ENCODE peak calls at places on chromosome 14, in six cellular contexts. Q is suprapubic skin; N is cortex of kidney; W is HFF-Myc; L is psoas muscle; Z is stimulated activated CD8-positive, alpha-beta memory T cell treated with anti-CD3 and anti-CD28 coated beads, Interleukin-7, amount 100 ng/mL, for 4 hours. Y is an unnamed sample.

GRCh38 chr14:104471114-104471513 is 108.5 kb upstream of the C14orf180 start:
- DNase-seq in Q (no peak), N (no peak), W (no peak), L (no peak), Z (no peak), Y (no peak)

GRCh38 chr14:32980887-32981501 is 42.3 kb downstream of the NPAS3 start:
- DNase-seq in Q (no peak), N (no peak), W (no peak), L (no peak), Z (no peak), Y (no peak)

GRCh38 chr14:35766700-35767082 is 42.4 kb downstream of the RALGAPA1 start:
- DNase-seq in Q (no peak), N (no peak), W (peak), L (no peak), Z (no peak), Y (no peak)

GRCh38 chr14:28767239-28767850 is 758 bp downstream of the FOXG1 start:
- DNase-seq in Q (no peak), N (no peak), W (no peak), L (no peak), Z (no peak), Y (no peak)

GRCh38 chr14:69316449-69317391 is 56.8 kb downstream of the GALNT16 start:
- DNase-seq in Q (peak), N (no peak), W (peak), L (peak), Z (no peak), Y (peak)

GRCh38 chr14:65732112-65732511 is 319.6 kb downstream of the FUT8 start:
- DNase-seq in Q (no peak), N (no peak), W (no peak), L (no peak), Z (no peak), Y (no peak)

GRCh38 chr14:91841065-91841464 is 26.3 kb downstream of the TC2N start:
- DNase-seq in Q (no peak), N (no peak), W (no peak), L (no peak), Z (no peak), Y (no peak)

GRCh38 chr14:103802353-103802752 is 45.0 kb downstream of the PPP1R13B start:
- DNase-seq in Q (no peak), N (no peak), W (no peak), L (no peak), Z (no peak), Y (no peak)

GRCh38 chr14:76917158-76917596 is 91.0 kb downstream of the LRRC74A start:
- DNase-seq in Q (no peak), N (no peak), W (no peak), L (peak), Z (no peak), Y (no peak)

GRCh38 chr14:22644305-22644635 is at the start of gene OR6J1:
- DNase-seq in Q (no peak), N (no peak), W (no peak), L (no peak), Z (no peak), Y (no peak)